ENCODE peak calls at places on chromosomes 11 and 22, in four cellular contexts. I is GM12878, N is K562, J is A549. Y is an unnamed sample.

GRCh38 chr22:30286813-30287625 is 2.3 kb downstream of the CASTOR1 start:
- DNase-seq in I (no peak), N (peak; percentile 71), J (peak; percentile 67), Y (peak; percentile 45)

GRCh38 chr22:19290400-19291217 is 910 bp downstream of the CLTCL1 start:
- DNase-seq in I (no peak), N (peak; percentile 66), J (no peak), Y (peak; percentile 10)

GRCh38 chr11:104001474-104001873 is 35.0 kb upstream of the DDI1 start:
- DNase-seq in I (no peak), N (no peak), J (no peak), Y (no peak)

GRCh38 chr11:38448284-38448683 is 1850.2 kb upstream of the RAG2 start:
- DNase-seq in I (no peak), N (no peak), J (no peak), Y (no peak)

GRCh38 chr11:70463478-70464255 is 65.3 kb downstream of the CTTN start:
- DNase-seq in I (no peak), N (no peak), J (no peak), Y (no peak)

GRCh38 chr11:19073454-19074415 is 13.2 kb upstream of the MRGPRX2 start:
- DNase-seq in I (no peak), N (no peak), J (no peak), Y (no peak)

GRCh38 chr22:46895753-46896152 is 133.3 kb downstream of the TBC1D22A start:
- DNase-seq in I (no peak), N (peak; percentile 11), J (no peak), Y (no peak)

GRCh38 chr11:8363924-8364323 is 100.2 kb upstream of the LMO1 start:
- DNase-seq in I (no peak), N (no peak), J (no peak), Y (no peak)

GRCh38 chr11:12127206-12127898 is 17.0 kb downstream of the MICAL2 start:
- DNase-seq in I (no peak), N (no peak), J (no peak), Y (no peak)

GRCh38 chr11:86089659-86090058 is 20.8 kb upstream of the PICALM start:
- DNase-seq in I (no peak), N (no peak), J (no peak), Y (no peak)

GRCh38 chr22:40709752-40710413 is 30.6 kb downstream of the MCHR1 start:
- DNase-seq in I (no peak), N (no peak), J (no peak), Y (no peak)

GRCh38 chr11:10866893-10867331 is 9.1 kb upstream of the ZBED5 start:
- DNase-seq in I (no peak), N (no peak), J (no peak), Y (no peak)

GRCh38 chr11:62057069-62057468 is 66.7 kb upstream of the INCENP start:
- DNase-seq in I (no peak), N (no peak), J (no peak), Y (no peak)
- TF ChIP-seq POLR2AphosphoS2 in I (no peak), N (no peak), J (no peak), Y (no peak)

GRCh38 chr11:96151501-96151900 is 191.5 kb downstream of the MAML2 start:
- DNase-seq in I (no peak), N (no peak), J (no peak), Y (no peak)
- TF ChIP-seq POLR2AphosphoS2 in I (no peak), N (no peak), J (no peak), Y (no peak)

GRCh38 chr11:58406774-58407173 is at the start of gene OR5B3:
- DNase-seq in I (no peak), N (no peak), J (no peak), Y (no peak)
- TF ChIP-seq POLR2AphosphoS2 in I (no peak), N (no peak), J (no peak), Y (no peak)

GRCh38 chr22:31917227-31917921 is 27.0 kb upstream of the YWHAH start:
- DNase-seq in I (peak; percentile 24), N (no peak), J (no peak), Y (no peak)
- TF ChIP-seq POLR2AphosphoS2 in I (no peak), N (no peak), J (no peak), Y (no peak)

GRCh38 chr22:26746311-26746710 is 88.9 kb downstream of the MIAT start:
- DNase-seq in I (no peak), N (no peak), J (no peak), Y (no peak)

GRCh38 chr22:26756675-26757293 is 99.4 kb downstream of the MIAT start:
- DNase-seq in I (no peak), N (peak; percentile 82), J (no peak), Y (no peak)

GRCh38 chr22:26748845-26749244 is 91.5 kb downstream of the MIAT start:
- DNase-seq in I (no peak), N (no peak), J (no peak), Y (no peak)

GRCh38 chr22:26753125-26753862 is 95.9 kb downstream of the MIAT start:
- DNase-seq in I (no peak), N (no peak), J (no peak), Y (no peak)

GRCh38 chr22:26751217-26751616 is 93.8 kb downstream of the MIAT start:
- DNase-seq in I (no peak), N (no peak), J (peak; percentile 36), Y (no peak)
- TF ChIP-seq POLR2AphosphoS2 in I (no peak), N (no peak), J (no peak), Y (no peak)

GRCh38 chr11:2775626-2776350 is 76.0 kb upstream of the KCNQ1OT1 start:
- DNase-seq in I (no peak), N (no peak), J (no peak), Y (no peak)
- TF ChIP-seq POLR2AphosphoS2 in I (no peak), N (no peak), J (no peak), Y (no peak)

DNA sequence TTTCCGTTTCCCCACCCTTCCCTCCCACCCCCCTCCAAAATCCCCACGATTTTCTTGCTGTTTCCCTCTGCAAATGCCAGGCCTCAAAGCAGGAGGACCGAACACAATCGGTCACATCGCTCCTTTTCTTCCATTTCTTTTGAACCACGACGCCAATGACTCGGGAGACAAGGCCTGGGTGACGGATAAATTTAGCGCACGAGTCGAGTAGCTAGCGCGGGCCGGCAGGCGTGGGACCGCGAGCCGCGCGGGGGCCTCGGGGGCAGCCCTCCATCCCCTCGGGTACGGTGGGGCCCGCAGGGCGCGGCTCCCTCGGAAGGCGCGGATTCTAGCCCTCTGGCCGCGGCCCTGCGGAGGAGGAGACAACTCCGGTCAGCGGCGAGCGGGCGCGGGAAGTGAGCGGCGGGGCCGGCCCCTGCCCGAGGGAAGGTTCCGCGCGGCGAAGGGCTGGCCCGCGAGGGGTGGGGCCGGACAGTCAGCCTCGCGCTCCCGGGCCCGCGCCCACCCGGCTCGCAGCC is 413 bp downstream of the JOSD1 start:
- DNase-seq in I (no peak), N (no peak), J (no peak), Y (peak; percentile 35)
- TF ChIP-seq POLR2AphosphoS2 in I (no peak), N (no peak), J (no peak), Y (no peak)

GRCh38 chr11:45333506-45333971 is 47.4 kb upstream of the SYT13 start:
- DNase-seq in I (no peak), N (peak; percentile 84), J (peak; percentile 52), Y (peak; percentile 15)

GRCh38 chr11:45332486-45332934 is 46.4 kb upstream of the SYT13 start:
- DNase-seq in I (no peak), N (peak; percentile 77), J (peak; percentile 64), Y (peak; percentile 24)

GRCh38 chr11:45331839-45332485 is 45.8 kb upstream of the SYT13 start:
- DNase-seq in I (no peak), N (no peak), J (no peak), Y (no peak)

GRCh38 chr11:45334410-45334809 is 48.3 kb upstream of the SYT13 start:
- DNase-seq in I (no peak), N (no peak), J (no peak), Y (no peak)

DNA sequence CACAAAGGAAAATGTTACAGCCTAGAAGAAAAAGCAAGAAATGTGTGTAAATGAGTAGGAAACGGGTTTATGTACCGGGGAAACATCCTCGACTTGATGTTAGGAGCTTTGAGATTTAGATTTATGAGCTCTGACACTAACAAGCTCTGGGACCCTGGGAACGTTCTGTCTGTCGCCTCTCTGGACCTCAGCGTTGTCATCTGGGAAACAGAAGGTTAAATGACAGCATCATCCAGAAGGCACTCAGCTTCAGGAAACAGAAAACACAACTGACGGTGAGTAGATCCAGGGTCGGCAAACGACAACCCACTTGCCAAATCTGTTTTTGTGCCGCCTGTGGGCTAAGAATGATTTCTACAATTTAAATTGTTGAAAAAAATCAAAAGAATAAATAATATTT is 46.9 kb upstream of the SYT13 start:
- DNase-seq in I (no peak), N (no peak), J (no peak), Y (no peak)
- TF ChIP-seq POLR2AphosphoS2 in I (no peak), N (no peak), J (no peak), Y (no peak)

Y was measured in HepG2.